ENCODE peak calls at places on chromosomes 4 and X, in seven cellular contexts. One of them, this sample, is unnamed.
A peak's percentile ranks its signal among the peaks of the same experiment; 100 is the strongest.

GRCh38 chrX:69603566-69604194 is 12.2 kb upstream of the EDA start:
- DNase-seq in suprapubic skin: no peak
- DNase-seq in mammary epithelial cell: no peak
- DNase-seq in aorta: no peak
- DNase-seq in AG04450: no peak
- DNase-seq in CD4-positive, alpha-beta memory T cell: no peak
- DNase-seq in osteoblast: no peak
- DNase-seq in this sample: no peak

GRCh38 chrX:103663921-103664320 is 22.6 kb downstream of the MORF4L2 start:
- DNase-seq in suprapubic skin: no peak
- DNase-seq in mammary epithelial cell: no peak
- DNase-seq in aorta: no peak
- DNase-seq in AG04450: no peak
- DNase-seq in CD4-positive, alpha-beta memory T cell: no peak
- DNase-seq in osteoblast: no peak
- DNase-seq in this sample: no peak

GRCh38 chr4:145828802-145829485 is 109.7 kb downstream of the ZNF827 start:
- DNase-seq in suprapubic skin: no peak
- DNase-seq in mammary epithelial cell: no peak
- DNase-seq in aorta: no peak
- DNase-seq in AG04450: no peak
- DNase-seq in CD4-positive, alpha-beta memory T cell: no peak
- DNase-seq in osteoblast: no peak
- DNase-seq in this sample: no peak

GRCh38 chr4:184114431-184114830 is 103.2 kb downstream of the ENPP6 start:
- DNase-seq in suprapubic skin: no peak
- DNase-seq in mammary epithelial cell: no peak
- DNase-seq in aorta: no peak
- DNase-seq in AG04450: no peak
- DNase-seq in CD4-positive, alpha-beta memory T cell: no peak
- DNase-seq in osteoblast: no peak
- DNase-seq in this sample: no peak

GRCh38 chrX:37825225-37825842 is 22.0 kb downstream of the DYNLT3 start:
- DNase-seq in suprapubic skin: no peak
- DNase-seq in mammary epithelial cell: peak; percentile 26
- DNase-seq in aorta: peak; percentile 58
- DNase-seq in AG04450: no peak
- DNase-seq in CD4-positive, alpha-beta memory T cell: peak; percentile 49
- DNase-seq in osteoblast: peak; percentile 29
- DNase-seq in this sample: peak; percentile 5

GRCh38 chr4:40321671-40322131 is 13.4 kb upstream of the CHRNA9 start:
- DNase-seq in suprapubic skin: no peak
- DNase-seq in mammary epithelial cell: peak; percentile 57
- DNase-seq in aorta: no peak
- DNase-seq in AG04450: peak; percentile 59
- DNase-seq in CD4-positive, alpha-beta memory T cell: no peak
- DNase-seq in osteoblast: peak; percentile 69
- DNase-seq in this sample: no peak

GRCh38 chr4:3232001-3232400 is 17.0 kb upstream of the MSANTD1 start:
- DNase-seq in suprapubic skin: no peak
- DNase-seq in mammary epithelial cell: no peak
- DNase-seq in aorta: no peak
- DNase-seq in AG04450: no peak
- DNase-seq in CD4-positive, alpha-beta memory T cell: no peak
- DNase-seq in osteoblast: no peak
- DNase-seq in this sample: no peak

GRCh38 chrX:7515681-7516413 is 327.1 kb upstream of the VCX start:
- DNase-seq in suprapubic skin: no peak
- DNase-seq in mammary epithelial cell: peak; percentile 58
- DNase-seq in aorta: no peak
- DNase-seq in AG04450: no peak
- DNase-seq in CD4-positive, alpha-beta memory T cell: no peak
- DNase-seq in osteoblast: no peak
- DNase-seq in this sample: no peak

GRCh38 chrX:50100188-50100587 is 100.6 kb downstream of the AKAP4 start:
- DNase-seq in suprapubic skin: no peak
- DNase-seq in mammary epithelial cell: peak; percentile 2
- DNase-seq in aorta: no peak
- DNase-seq in AG04450: no peak
- DNase-seq in CD4-positive, alpha-beta memory T cell: no peak
- DNase-seq in osteoblast: peak; percentile 36
- DNase-seq in this sample: no peak

GRCh38 chrX:39730671-39731389 is 366.9 kb downstream of the BCOR start:
- DNase-seq in suprapubic skin: peak; percentile 79
- DNase-seq in mammary epithelial cell: peak; percentile 31
- DNase-seq in aorta: peak; percentile 84
- DNase-seq in AG04450: peak; percentile 52
- DNase-seq in CD4-positive, alpha-beta memory T cell: peak; percentile 61
- DNase-seq in osteoblast: peak; percentile 94
- DNase-seq in this sample: peak; percentile 21

GRCh38 chrX:34338046-34338445 is 205.9 kb upstream of the FAM47A start:
- DNase-seq in suprapubic skin: no peak
- DNase-seq in mammary epithelial cell: no peak
- DNase-seq in aorta: no peak
- DNase-seq in AG04450: no peak
- DNase-seq in CD4-positive, alpha-beta memory T cell: no peak
- DNase-seq in osteoblast: no peak
- DNase-seq in this sample: no peak

GRCh38 chr4:76804060-76804459 is 93.9 kb downstream of the SOWAHB start:
- DNase-seq in suprapubic skin: no peak
- DNase-seq in mammary epithelial cell: no peak
- DNase-seq in aorta: no peak
- DNase-seq in AG04450: no peak
- DNase-seq in CD4-positive, alpha-beta memory T cell: no peak
- DNase-seq in osteoblast: peak; percentile 78
- DNase-seq in this sample: no peak

GRCh38 chr4:150501019-150501727 is 80.8 kb upstream of the MAB21L2 start:
- DNase-seq in suprapubic skin: no peak
- DNase-seq in mammary epithelial cell: peak; percentile 87
- DNase-seq in aorta: no peak
- DNase-seq in AG04450: peak; percentile 39
- DNase-seq in CD4-positive, alpha-beta memory T cell: no peak
- DNase-seq in osteoblast: peak; percentile 87
- DNase-seq in this sample: no peak

GRCh38 chr4:105710678-105711077 is 2.1 kb downstream of the GSTCD start:
- DNase-seq in suprapubic skin: no peak
- DNase-seq in mammary epithelial cell: peak; percentile 47
- DNase-seq in aorta: no peak
- DNase-seq in AG04450: no peak
- DNase-seq in CD4-positive, alpha-beta memory T cell: no peak
- DNase-seq in osteoblast: no peak
- DNase-seq in this sample: no peak

GRCh38 chr4:171186700-171187099 is 626.5 kb upstream of the GALNTL6 start:
- DNase-seq in suprapubic skin: no peak
- DNase-seq in mammary epithelial cell: no peak
- DNase-seq in aorta: no peak
- DNase-seq in AG04450: no peak
- DNase-seq in CD4-positive, alpha-beta memory T cell: no peak
- DNase-seq in osteoblast: no peak
- DNase-seq in this sample: no peak

GRCh38 chrX:17829526-17829925 is 31.6 kb downstream of the RAI2 start:
- DNase-seq in suprapubic skin: no peak
- DNase-seq in mammary epithelial cell: no peak
- DNase-seq in aorta: no peak
- DNase-seq in AG04450: no peak
- DNase-seq in CD4-positive, alpha-beta memory T cell: no peak
- DNase-seq in osteoblast: no peak
- DNase-seq in this sample: no peak

GRCh38 chrX:149230689-149231088 is 274.4 kb downstream of the IDS start:
- DNase-seq in suprapubic skin: no peak
- DNase-seq in mammary epithelial cell: no peak
- DNase-seq in aorta: no peak
- DNase-seq in AG04450: no peak
- DNase-seq in CD4-positive, alpha-beta memory T cell: no peak
- DNase-seq in osteoblast: no peak
- DNase-seq in this sample: no peak

DNA sequence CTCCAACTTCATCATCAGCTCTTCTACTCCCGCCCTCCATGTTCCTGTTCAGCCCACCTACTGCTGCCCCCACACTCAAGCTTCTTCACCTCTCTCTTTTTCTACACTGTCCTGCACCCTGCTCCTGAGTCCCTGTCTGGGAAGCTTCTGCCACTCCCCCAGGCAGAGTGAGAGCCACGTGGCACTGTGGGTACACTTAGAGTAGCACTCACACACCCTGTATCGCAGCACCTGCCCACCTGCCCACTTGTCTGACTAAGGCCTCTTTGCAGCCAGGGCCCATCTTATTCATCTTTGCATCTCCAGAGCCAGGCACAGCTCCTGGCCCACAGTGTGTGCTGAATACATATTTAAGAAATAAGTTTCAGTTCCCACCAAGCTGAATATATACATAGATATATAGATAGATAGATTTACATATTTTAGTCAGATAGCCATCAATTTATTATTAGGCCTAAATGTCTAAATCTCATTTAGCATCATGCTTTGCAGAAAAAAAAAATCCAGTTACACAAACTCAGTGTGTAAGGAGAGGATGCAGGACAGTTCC is 24.9 kb downstream of the CCDC149 start:
- DNase-seq in suprapubic skin: no peak
- DNase-seq in mammary epithelial cell: no peak
- DNase-seq in aorta: no peak
- DNase-seq in AG04450: no peak
- DNase-seq in CD4-positive, alpha-beta memory T cell: no peak
- DNase-seq in osteoblast: no peak
- DNase-seq in this sample: no peak
- H3K27ac ChIP-seq in suprapubic skin: no peak overlapping the region
- H3K27ac ChIP-seq in mammary epithelial cell: no peak overlapping the region
- H3K27ac ChIP-seq in aorta: no peak overlapping the region
- H3K27ac ChIP-seq in AG04450: no peak overlapping the region
- H3K27ac ChIP-seq in CD4-positive, alpha-beta memory T cell: no peak overlapping the region
- H3K27ac ChIP-seq in osteoblast: no peak overlapping the region
- H3K27ac ChIP-seq in this sample: no peak overlapping the region

DNA sequence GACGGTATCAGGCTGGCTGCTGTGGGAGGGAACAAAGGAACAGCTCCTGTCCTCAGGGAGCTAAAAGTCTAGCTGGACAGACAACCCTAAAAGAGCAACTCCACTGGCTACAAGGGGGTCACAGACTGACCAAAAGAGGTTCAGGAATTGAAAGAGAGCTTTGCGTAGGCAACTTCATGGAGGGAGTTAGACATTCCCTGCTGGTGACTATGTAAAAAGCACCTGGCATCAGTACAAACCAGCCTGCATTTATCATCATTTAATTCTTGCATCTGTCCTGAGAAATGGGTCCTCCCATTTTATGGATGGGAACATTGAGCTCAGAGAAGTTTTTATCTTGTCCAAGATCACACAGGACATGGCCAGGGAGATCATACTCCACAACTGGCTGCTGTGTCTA is 1.4 kb upstream of the LGI2 start:
- DNase-seq in suprapubic skin: no peak
- DNase-seq in mammary epithelial cell: no peak
- DNase-seq in aorta: no peak
- DNase-seq in AG04450: no peak
- DNase-seq in CD4-positive, alpha-beta memory T cell: no peak
- DNase-seq in osteoblast: peak; percentile 88
- DNase-seq in this sample: no peak
- H3K27ac ChIP-seq in suprapubic skin: no peak overlapping the region
- H3K27ac ChIP-seq in mammary epithelial cell: no peak overlapping the region
- H3K27ac ChIP-seq in aorta: no peak overlapping the region
- H3K27ac ChIP-seq in AG04450: no peak overlapping the region
- H3K27ac ChIP-seq in CD4-positive, alpha-beta memory T cell: no peak overlapping the region
- H3K27ac ChIP-seq in osteoblast: no peak overlapping the region
- H3K27ac ChIP-seq in this sample: no peak overlapping the region

DNA sequence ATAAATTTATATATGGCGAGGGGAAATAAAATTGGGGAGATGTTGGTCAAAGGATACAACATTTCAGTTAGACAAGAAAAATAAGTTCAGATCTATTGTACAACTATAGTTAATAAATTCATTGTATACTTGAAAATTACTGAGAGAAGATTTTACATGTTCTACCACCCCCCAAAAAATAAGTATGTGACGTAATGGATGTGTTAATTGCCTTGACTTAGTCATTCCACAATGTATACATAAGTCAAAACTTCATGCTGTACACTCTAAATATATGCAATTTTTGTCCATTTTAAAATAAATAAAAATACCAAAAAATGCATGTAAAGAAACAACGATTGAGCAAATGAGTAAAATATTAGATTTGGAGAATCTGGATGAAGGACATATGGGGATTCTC is 1.8 kb downstream of the USP11 start:
- DNase-seq in suprapubic skin: no peak
- DNase-seq in mammary epithelial cell: peak; percentile 30
- DNase-seq in aorta: no peak
- DNase-seq in AG04450: no peak
- DNase-seq in CD4-positive, alpha-beta memory T cell: no peak
- DNase-seq in osteoblast: no peak
- DNase-seq in this sample: no peak
- H3K27ac ChIP-seq in suprapubic skin: no peak overlapping the region
- H3K27ac ChIP-seq in mammary epithelial cell: peak overlapping the region; percentile 98
- H3K27ac ChIP-seq in aorta: no peak overlapping the region
- H3K27ac ChIP-seq in AG04450: no peak overlapping the region
- H3K27ac ChIP-seq in CD4-positive, alpha-beta memory T cell: no peak overlapping the region
- H3K27ac ChIP-seq in osteoblast: peak overlapping the region; percentile 96
- H3K27ac ChIP-seq in this sample: no peak overlapping the region

DNA sequence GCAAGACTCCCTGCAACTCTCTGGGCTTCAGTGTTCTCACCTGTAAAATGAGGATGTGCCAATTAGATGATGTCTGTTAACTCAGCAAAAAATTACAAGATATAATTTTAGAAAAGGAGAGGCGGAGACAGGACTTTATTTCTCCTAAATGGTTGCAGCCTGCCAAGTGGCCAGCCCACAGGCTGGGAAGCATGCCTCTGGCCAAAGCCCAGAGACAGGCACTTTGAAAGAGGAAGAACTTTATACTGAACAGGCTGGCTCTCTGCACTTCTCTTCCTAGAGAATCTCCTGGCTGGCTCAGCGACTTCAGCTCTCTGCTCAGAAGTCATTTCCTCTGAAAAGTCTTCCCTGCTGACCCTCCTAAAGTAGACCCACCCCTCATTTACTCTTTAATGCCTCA is 3.7 kb downstream of the PRDM5 start:
- DNase-seq in suprapubic skin: no peak
- DNase-seq in mammary epithelial cell: no peak
- DNase-seq in aorta: peak; percentile 54
- DNase-seq in AG04450: no peak
- DNase-seq in CD4-positive, alpha-beta memory T cell: no peak
- DNase-seq in osteoblast: peak; percentile 46
- DNase-seq in this sample: peak; percentile 5
- H3K27ac ChIP-seq in suprapubic skin: no peak overlapping the region
- H3K27ac ChIP-seq in mammary epithelial cell: no peak overlapping the region
- H3K27ac ChIP-seq in aorta: no peak overlapping the region
- H3K27ac ChIP-seq in AG04450: no peak overlapping the region
- H3K27ac ChIP-seq in CD4-positive, alpha-beta memory T cell: no peak overlapping the region
- H3K27ac ChIP-seq in osteoblast: no peak overlapping the region
- H3K27ac ChIP-seq in this sample: no peak overlapping the region

DNA sequence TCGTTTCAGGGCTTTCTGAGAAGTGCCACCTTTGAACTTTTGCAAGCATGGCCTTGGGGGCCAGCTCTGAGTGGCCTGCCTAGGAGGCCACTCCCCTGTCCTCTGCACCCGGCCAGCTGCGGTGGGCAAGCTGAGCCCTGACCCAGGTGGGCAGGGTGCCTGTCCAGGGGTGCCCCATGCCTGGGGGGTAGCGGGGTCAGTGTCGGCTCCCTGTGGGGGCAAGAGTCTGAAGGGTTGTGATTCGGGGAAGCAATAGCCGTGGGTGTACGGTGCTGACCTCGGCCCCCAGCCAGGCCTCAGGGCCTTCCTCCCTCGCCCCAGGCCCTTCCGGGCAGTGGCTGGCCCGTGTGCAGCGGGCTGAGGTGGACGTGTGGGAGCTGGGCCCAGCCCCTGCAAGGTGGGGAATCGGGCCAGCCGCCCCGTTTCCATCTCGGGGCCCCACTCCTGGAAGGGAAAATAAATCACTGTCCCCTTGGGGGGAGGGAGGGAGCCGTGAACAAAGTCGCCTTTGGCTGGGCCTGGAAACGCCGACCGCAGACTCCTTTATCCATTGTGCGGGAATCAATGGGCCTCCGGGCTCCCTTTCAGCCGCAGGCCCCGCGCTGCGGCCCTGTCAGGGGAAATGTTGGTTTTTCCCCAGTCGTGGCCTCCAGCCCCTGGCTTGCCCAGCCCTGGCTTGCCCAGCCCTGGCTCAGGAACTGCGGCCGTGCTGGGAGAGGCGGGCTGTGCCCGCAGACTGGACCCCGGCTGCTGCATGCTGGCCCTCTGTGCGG is 3.2 kb downstream of the FGFRL1 start:
- DNase-seq in suprapubic skin: no peak
- DNase-seq in mammary epithelial cell: no peak
- DNase-seq in aorta: no peak
- DNase-seq in AG04450: no peak
- DNase-seq in CD4-positive, alpha-beta memory T cell: no peak
- DNase-seq in osteoblast: no peak
- DNase-seq in this sample: peak; percentile 50
- H3K27ac ChIP-seq in suprapubic skin: no peak overlapping the region
- H3K27ac ChIP-seq in mammary epithelial cell: no peak overlapping the region
- H3K27ac ChIP-seq in aorta: no peak overlapping the region
- H3K27ac ChIP-seq in AG04450: no peak overlapping the region
- H3K27ac ChIP-seq in CD4-positive, alpha-beta memory T cell: no peak overlapping the region
- H3K27ac ChIP-seq in osteoblast: no peak overlapping the region
- H3K27ac ChIP-seq in this sample: peak overlapping the region; percentile 95